ENCODE peak calls at places on chromosomes 5 and 9, in six cellular contexts. N is neuronal stem cell, F is heart left ventricle, S is PC-3, U is hepatocyte, J is Panc1. T is an unnamed sample. For H3K36me3 and H3K9me3, the result is how much of the 10 kb centered on the place peaks cover.

GRCh38 chr9:133583586-133583985 is 25.6 kb downstream of the FAM163B start:
- DNase-seq in N (no peak), F (peak), S (no peak), U (no peak), J (no peak), T (peak)

GRCh38 chr9:114216081-114216480 is 60.7 kb downstream of the COL27A1 start:
- DNase-seq in N (no peak), F (peak), S (no peak), U (peak), J (no peak), T (no peak)

GRCh38 chr9:5949103-5949699 is 58.5 kb downstream of the MLANA start:
- DNase-seq in N (no peak), F (no peak), S (peak), U (peak), J (no peak), T (no peak)

GRCh38 chr9:91949946-91950664 is at the start of gene ROR2:
- DNase-seq in N (peak), F (peak), S (peak), U (peak), J (no peak), T (peak)

GRCh38 chr5:79001471-79001870 is 16.4 kb upstream of the ARSB start:
- DNase-seq in N (no peak), F (no peak), S (no peak), U (no peak), J (no peak), T (no peak)

GRCh38 chr9:136683755-136684154 is 3.5 kb downstream of the AGPAT2 start:
- DNase-seq in N (no peak), F (no peak), S (no peak), U (no peak), J (no peak), T (no peak)

GRCh38 chr5:180391276-180391675 is 38.1 kb upstream of the GFPT2 start:
- DNase-seq in N (no peak), F (no peak), S (no peak), U (no peak), J (no peak), T (no peak)

GRCh38 chr5:180605554-180606214 is 14.4 kb upstream of the SCGB3A1 start:
- DNase-seq in N (no peak), F (no peak), S (peak), U (peak), J (peak), T (no peak)

GRCh38 chr9:130185494-130186005 is 13.3 kb downstream of the NCS1 start:
- DNase-seq in N (no peak), F (no peak), S (no peak), U (no peak), J (no peak), T (no peak)

GRCh38 chr9:130188860-130189481 is 16.8 kb downstream of the NCS1 start:
- DNase-seq in N (no peak), F (no peak), S (no peak), U (no peak), J (no peak), T (no peak)

GRCh38 chr9:130186051-130186450 is 13.8 kb downstream of the NCS1 start:
- DNase-seq in N (no peak), F (no peak), S (no peak), U (no peak), J (no peak), T (no peak)

GRCh38 chr9:130187523-130187846 is 15.3 kb downstream of the NCS1 start:
- DNase-seq in N (no peak), F (no peak), S (no peak), U (no peak), J (no peak), T (no peak)

DNA sequence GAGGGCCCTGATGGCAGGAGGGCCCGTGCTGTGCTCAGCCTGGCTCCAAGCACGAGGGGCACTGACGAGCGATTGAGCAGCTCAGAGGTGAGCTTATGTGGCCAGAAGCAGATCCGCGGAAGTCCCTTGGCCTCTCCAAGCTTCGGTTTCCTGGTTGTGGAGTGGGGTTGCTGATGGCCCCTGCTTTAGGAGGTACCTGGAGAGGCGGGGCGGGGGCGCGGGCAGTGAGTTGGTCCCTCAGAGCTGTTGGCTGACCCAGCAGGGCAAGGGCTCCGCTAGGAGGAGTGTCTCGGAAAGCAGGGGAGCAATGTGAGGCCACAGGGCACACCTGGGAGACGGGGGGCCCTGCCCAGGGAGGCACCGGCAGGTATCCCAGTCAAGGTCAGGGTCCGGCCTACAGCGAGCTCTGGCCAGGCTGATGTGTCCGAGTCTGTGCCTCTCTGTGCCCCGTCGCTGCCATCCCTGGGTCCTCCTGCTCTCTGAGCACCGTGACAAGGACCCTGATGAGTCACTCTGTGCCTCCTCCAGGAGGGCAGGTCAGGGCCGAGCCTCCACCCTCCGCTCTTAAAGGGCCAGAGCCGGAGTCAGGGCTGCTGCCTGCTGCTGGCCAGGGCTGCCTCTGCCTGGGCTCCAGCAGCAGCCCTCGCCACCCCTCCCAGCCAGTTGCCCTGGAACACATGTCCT is 14.8 kb downstream of the NCS1 start:
- DNase-seq in N (no peak), F (no peak), S (peak), U (peak), J (peak), T (no peak)
- H3K4me3 ChIP-seq in N (no peak), F (peak), S (peak), U (no peak), J (peak), T (peak)

DNA sequence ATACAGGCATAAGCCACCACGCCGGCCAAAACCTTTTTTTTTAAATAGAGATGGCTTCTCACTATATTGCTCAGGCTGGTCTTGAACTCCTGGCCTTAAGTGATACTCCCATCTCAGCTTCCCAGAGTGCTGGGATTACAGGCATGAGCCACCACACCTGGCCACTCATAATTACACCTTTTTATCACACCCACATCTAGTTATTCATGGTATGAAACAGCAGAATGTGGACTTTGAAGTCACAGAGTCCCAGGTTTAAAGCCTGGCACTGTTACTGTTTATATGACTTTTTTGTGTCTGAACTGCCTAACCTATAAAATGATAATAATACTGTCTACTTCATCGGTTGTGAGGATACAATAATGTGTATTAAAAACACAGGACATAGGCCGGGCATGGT is 23.1 kb downstream of the ZNF346 start:
- DNase-seq in N (no peak), F (no peak), S (no peak), U (no peak), J (no peak), T (no peak)
- H3K36me3 ChIP-seq in N (under half), F (half or more), S (under half), U (under half), J (under half), T (under half)

GRCh38 chr5:2186472-2187015 is 303.8 kb upstream of the IRX4 start:
- DNase-seq in N (no peak), F (no peak), S (no peak), U (no peak), J (no peak), T (peak)
- H3K9me3 ChIP-seq in N (under half), F (under half), S (under half), U (under half), J (under half), T (under half)

DNA sequence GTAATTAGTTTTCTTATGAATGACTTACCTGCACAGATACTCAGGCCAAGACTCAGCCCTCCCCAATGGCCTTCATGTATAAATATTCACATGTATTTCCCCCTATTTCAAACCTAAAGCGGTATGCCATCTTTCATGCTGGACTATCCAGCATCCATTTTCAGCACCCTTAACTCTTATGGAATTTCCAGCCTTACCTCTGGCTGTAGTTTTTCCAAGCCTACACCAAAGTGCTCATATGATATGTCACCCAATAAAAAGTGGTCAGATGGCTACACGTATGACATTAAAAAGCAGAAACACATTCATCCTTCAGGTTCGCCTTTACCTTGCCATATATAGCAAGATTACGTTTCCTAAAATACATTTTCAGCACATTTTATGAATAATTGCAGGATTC is 205.5 kb downstream of the MEF2C start:
- DNase-seq in N (no peak), F (no peak), S (no peak), U (no peak), J (no peak), T (no peak)
- H3K4me3 ChIP-seq in N (no peak), F (no peak), S (no peak), U (no peak), J (peak), T (no peak)

DNA sequence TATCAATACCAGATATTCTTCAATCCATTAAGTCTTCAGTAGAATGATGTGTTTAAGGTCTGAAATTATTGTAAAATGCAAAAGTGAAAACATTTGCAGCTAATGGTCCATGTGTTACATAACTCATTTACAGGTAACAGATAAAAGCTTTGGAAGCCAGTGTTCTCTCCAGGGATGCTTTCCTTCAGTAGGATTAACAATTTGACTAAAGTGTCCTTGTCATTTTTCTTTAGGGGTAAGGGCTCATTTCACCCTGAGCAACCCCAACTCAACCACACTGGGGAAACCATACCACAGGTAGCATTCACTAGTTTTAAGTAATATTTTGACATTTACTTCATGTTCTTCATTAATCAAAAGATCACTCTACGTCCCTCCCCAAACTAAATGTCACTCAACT is 12.9 kb downstream of the HNRNPK start:
- DNase-seq in N (no peak), F (no peak), S (no peak), U (no peak), J (no peak), T (no peak)
- H3K36me3 ChIP-seq in N (under half), F (half or more), S (under half), U (under half), J (under half), T (under half)